ENCODE peak calls at places on chromosomes 4 and X, in six cellular contexts. One of them, this sample, is unnamed.

GRCh38 chr4:108360857-108361820 is 192.4 kb upstream of the LEF1 start:
- DNase-seq in right atrium auricular region: no peak
- DNase-seq in endothelial cell of umbilical vein: no peak
- DNase-seq in uterus: no peak
- DNase-seq in testis: no peak
- DNase-seq in mammary epithelial cell: peak; percentile 52
- DNase-seq in this sample: no peak

GRCh38 chr4:5137927-5138326 is 86.6 kb downstream of the STK32B start:
- DNase-seq in right atrium auricular region: no peak
- DNase-seq in endothelial cell of umbilical vein: no peak
- DNase-seq in uterus: no peak
- DNase-seq in testis: no peak
- DNase-seq in mammary epithelial cell: no peak
- DNase-seq in this sample: no peak

GRCh38 chr4:87313756-87314155 is 8.9 kb downstream of the HSD17B13 start:
- DNase-seq in right atrium auricular region: no peak
- DNase-seq in endothelial cell of umbilical vein: no peak
- DNase-seq in uterus: no peak
- DNase-seq in testis: no peak
- DNase-seq in mammary epithelial cell: no peak
- DNase-seq in this sample: no peak

GRCh38 chrX:139930923-139931645 is 1.8 kb downstream of the ATP11C start:
- DNase-seq in right atrium auricular region: no peak
- DNase-seq in endothelial cell of umbilical vein: peak; percentile 42
- DNase-seq in uterus: no peak
- DNase-seq in testis: peak; percentile 25
- DNase-seq in mammary epithelial cell: peak; percentile 23
- DNase-seq in this sample: peak; percentile 4

GRCh38 chr4:155999743-156000142 is 46.1 kb upstream of the CTSO start:
- DNase-seq in right atrium auricular region: no peak
- DNase-seq in endothelial cell of umbilical vein: no peak
- DNase-seq in uterus: no peak
- DNase-seq in testis: peak; percentile 63
- DNase-seq in mammary epithelial cell: no peak
- DNase-seq in this sample: peak; percentile 36

GRCh38 chrX:19512359-19512758 is 2.9 kb downstream of the MAP3K15 start:
- DNase-seq in right atrium auricular region: no peak
- DNase-seq in endothelial cell of umbilical vein: no peak
- DNase-seq in uterus: no peak
- DNase-seq in testis: no peak
- DNase-seq in mammary epithelial cell: no peak
- DNase-seq in this sample: no peak

GRCh38 chr4:39823193-39823592 is 125.3 kb downstream of the UBE2K start:
- DNase-seq in right atrium auricular region: peak; percentile 57
- DNase-seq in endothelial cell of umbilical vein: no peak
- DNase-seq in uterus: no peak
- DNase-seq in testis: no peak
- DNase-seq in mammary epithelial cell: no peak
- DNase-seq in this sample: peak; percentile 22

GRCh38 chrX:20265726-20266681 is 705 bp downstream of the RPS6KA3 start:
- DNase-seq in right atrium auricular region: no peak
- DNase-seq in endothelial cell of umbilical vein: peak; percentile 3
- DNase-seq in uterus: peak; percentile 20
- DNase-seq in testis: peak; percentile 19
- DNase-seq in mammary epithelial cell: peak; percentile 16
- DNase-seq in this sample: no peak

GRCh38 chr4:52853351-52853750 is 8.8 kb upstream of the RASL11B start:
- DNase-seq in right atrium auricular region: no peak
- DNase-seq in endothelial cell of umbilical vein: no peak
- DNase-seq in uterus: no peak
- DNase-seq in testis: no peak
- DNase-seq in mammary epithelial cell: peak; percentile 19
- DNase-seq in this sample: no peak

GRCh38 chr4:88535090-88535755 is 11.6 kb upstream of the PYURF start:
- DNase-seq in right atrium auricular region: no peak
- DNase-seq in endothelial cell of umbilical vein: no peak
- DNase-seq in uterus: no peak
- DNase-seq in testis: no peak
- DNase-seq in mammary epithelial cell: no peak
- DNase-seq in this sample: no peak

GRCh38 chr4:22014222-22014741 is 65.7 kb upstream of the KCNIP4 start:
- DNase-seq in right atrium auricular region: no peak
- DNase-seq in endothelial cell of umbilical vein: no peak
- DNase-seq in uterus: no peak
- DNase-seq in testis: no peak
- DNase-seq in mammary epithelial cell: no peak
- DNase-seq in this sample: no peak

GRCh38 chr4:88106205-88106604 is 52.2 kb downstream of the ABCG2 start:
- DNase-seq in right atrium auricular region: no peak
- DNase-seq in endothelial cell of umbilical vein: peak; percentile 90
- DNase-seq in uterus: no peak
- DNase-seq in testis: no peak
- DNase-seq in mammary epithelial cell: peak; percentile 71
- DNase-seq in this sample: no peak

GRCh38 chr4:60923075-60923474 is 277.1 kb upstream of the ADGRL3 start:
- DNase-seq in right atrium auricular region: no peak
- DNase-seq in endothelial cell of umbilical vein: no peak
- DNase-seq in uterus: no peak
- DNase-seq in testis: no peak
- DNase-seq in mammary epithelial cell: no peak
- DNase-seq in this sample: no peak

GRCh38 chr4:105140684-105141490 is 5.8 kb upstream of the TET2 start:
- DNase-seq in right atrium auricular region: no peak
- DNase-seq in endothelial cell of umbilical vein: peak; percentile 50
- DNase-seq in uterus: no peak
- DNase-seq in testis: peak; percentile 33
- DNase-seq in mammary epithelial cell: no peak
- DNase-seq in this sample: no peak

GRCh38 chr4:80912350-80912749 is 118.2 kb upstream of the BMP3 start:
- DNase-seq in right atrium auricular region: no peak
- DNase-seq in endothelial cell of umbilical vein: no peak
- DNase-seq in uterus: no peak
- DNase-seq in testis: no peak
- DNase-seq in mammary epithelial cell: no peak
- DNase-seq in this sample: no peak

GRCh38 chrX:47166126-47166525 is 21.1 kb downstream of the RBM10 start:
- DNase-seq in right atrium auricular region: no peak
- DNase-seq in endothelial cell of umbilical vein: no peak
- DNase-seq in uterus: peak; percentile 10
- DNase-seq in testis: no peak
- DNase-seq in mammary epithelial cell: no peak
- DNase-seq in this sample: no peak

GRCh38 chrX:24178441-24178840 is 28.9 kb downstream of the ZFX start:
- DNase-seq in right atrium auricular region: no peak
- DNase-seq in endothelial cell of umbilical vein: no peak
- DNase-seq in uterus: no peak
- DNase-seq in testis: no peak
- DNase-seq in mammary epithelial cell: no peak
- DNase-seq in this sample: no peak

GRCh38 chr4:150874386-150875226 is 140.5 kb downstream of the LRBA start:
- DNase-seq in right atrium auricular region: no peak
- DNase-seq in endothelial cell of umbilical vein: no peak
- DNase-seq in uterus: no peak
- DNase-seq in testis: no peak
- DNase-seq in mammary epithelial cell: peak; percentile 5
- DNase-seq in this sample: no peak

GRCh38 chrX:143934542-143934941 is 50.7 kb downstream of the UBE2NL start:
- DNase-seq in right atrium auricular region: no peak
- DNase-seq in endothelial cell of umbilical vein: no peak
- DNase-seq in uterus: no peak
- DNase-seq in testis: no peak
- DNase-seq in mammary epithelial cell: no peak
- DNase-seq in this sample: no peak

GRCh38 chrX:126929071-126929470 is 109.5 kb downstream of the PRR32 start:
- DNase-seq in right atrium auricular region: no peak
- DNase-seq in endothelial cell of umbilical vein: no peak
- DNase-seq in uterus: no peak
- DNase-seq in testis: no peak
- DNase-seq in mammary epithelial cell: no peak
- DNase-seq in this sample: no peak

DNA sequence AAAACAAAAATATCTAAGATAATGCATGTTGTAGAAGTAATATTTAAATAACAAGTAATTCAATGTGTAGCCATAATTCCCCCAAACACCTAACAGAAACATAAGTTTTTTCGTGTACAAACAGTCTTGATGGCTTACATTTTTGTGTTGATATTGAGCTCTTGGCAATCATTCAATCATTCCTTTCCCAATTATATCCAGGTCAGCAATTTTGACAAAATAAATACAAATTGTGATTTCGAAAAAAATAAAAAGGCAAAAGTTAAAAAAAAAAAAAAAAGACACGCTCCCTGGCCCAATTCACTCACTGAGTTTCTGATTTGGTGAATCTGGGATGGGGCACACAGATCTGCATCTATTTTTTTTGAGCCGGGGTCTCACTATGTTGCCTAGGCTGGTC is 187.6 kb upstream of the GPC4 start:
- DNase-seq in right atrium auricular region: no peak
- DNase-seq in endothelial cell of umbilical vein: no peak
- DNase-seq in uterus: no peak
- DNase-seq in testis: no peak
- DNase-seq in mammary epithelial cell: no peak
- DNase-seq in this sample: no peak
- H3K27me3 ChIP-seq in right atrium auricular region: no peaks in the 10 kb centered on the region
- H3K27me3 ChIP-seq in endothelial cell of umbilical vein: no peaks in the 10 kb centered on the region
- H3K27me3 ChIP-seq in uterus: no peaks in the 10 kb centered on the region
- H3K27me3 ChIP-seq in testis: no peaks in the 10 kb centered on the region
- H3K27me3 ChIP-seq in mammary epithelial cell: no peaks in the 10 kb centered on the region
- H3K27me3 ChIP-seq in this sample: no peaks in the 10 kb centered on the region

DNA sequence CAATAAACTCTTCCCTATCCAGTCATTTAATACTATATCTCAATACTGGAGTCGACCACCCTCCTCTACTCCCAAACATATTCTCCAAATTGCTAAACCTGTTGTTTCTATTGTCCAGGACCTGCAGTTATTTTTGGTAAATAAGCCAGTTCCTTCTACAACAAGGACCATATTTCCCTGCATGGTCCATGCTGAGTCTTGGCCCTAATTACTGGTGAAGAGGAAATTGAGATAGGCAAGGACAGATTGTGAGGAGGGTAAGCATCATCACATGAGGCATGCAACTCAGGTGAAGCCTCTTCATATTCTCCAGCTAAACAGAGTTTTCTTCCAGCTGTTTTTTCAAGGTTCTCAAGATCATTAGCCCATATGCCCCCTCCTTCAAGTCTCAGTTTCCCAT is 1193.6 kb downstream of the RAPGEF2 start:
- DNase-seq in right atrium auricular region: no peak
- DNase-seq in endothelial cell of umbilical vein: no peak
- DNase-seq in uterus: no peak
- DNase-seq in testis: no peak
- DNase-seq in mammary epithelial cell: no peak
- DNase-seq in this sample: no peak
- H3K4me1 ChIP-seq in right atrium auricular region: no peaks in the 10 kb centered on the region
- H3K4me1 ChIP-seq in endothelial cell of umbilical vein: no peaks in the 10 kb centered on the region
- H3K4me1 ChIP-seq in uterus: no peaks in the 10 kb centered on the region
- H3K4me1 ChIP-seq in testis: no peaks in the 10 kb centered on the region
- H3K4me1 ChIP-seq in mammary epithelial cell: no peaks in the 10 kb centered on the region
- H3K4me1 ChIP-seq in this sample: no peaks in the 10 kb centered on the region

GRCh38 chrX:39377773-39378172 is 576.5 kb downstream of the MID1IP1 start:
- DNase-seq in right atrium auricular region: no peak
- DNase-seq in endothelial cell of umbilical vein: no peak
- DNase-seq in uterus: no peak
- DNase-seq in testis: no peak
- DNase-seq in mammary epithelial cell: no peak
- DNase-seq in this sample: no peak
- H3K4me3 ChIP-seq in right atrium auricular region: no peak overlapping the region
- H3K4me3 ChIP-seq in endothelial cell of umbilical vein: no peak overlapping the region
- H3K4me3 ChIP-seq in uterus: no peak overlapping the region
- H3K4me3 ChIP-seq in testis: no peak overlapping the region
- H3K4me3 ChIP-seq in mammary epithelial cell: no peak overlapping the region
- H3K4me3 ChIP-seq in this sample: no peak overlapping the region

GRCh38 chrX:106912864-106913263 is 7.3 kb upstream of the CLDN2 start:
- DNase-seq in right atrium auricular region: no peak
- DNase-seq in endothelial cell of umbilical vein: no peak
- DNase-seq in uterus: no peak
- DNase-seq in testis: no peak
- DNase-seq in mammary epithelial cell: peak; percentile 19
- DNase-seq in this sample: no peak
- H3K27me3 ChIP-seq in right atrium auricular region: no peaks in the 10 kb centered on the region
- H3K27me3 ChIP-seq in endothelial cell of umbilical vein: no peaks in the 10 kb centered on the region
- H3K27me3 ChIP-seq in uterus: no peaks in the 10 kb centered on the region
- H3K27me3 ChIP-seq in testis: no peaks in the 10 kb centered on the region
- H3K27me3 ChIP-seq in mammary epithelial cell: no peaks in the 10 kb centered on the region
- H3K27me3 ChIP-seq in this sample: no peaks in the 10 kb centered on the region

GRCh38 chr4:48068182-48068581 is 51.6 kb downstream of the NIPAL1 start:
- DNase-seq in right atrium auricular region: no peak
- DNase-seq in endothelial cell of umbilical vein: no peak
- DNase-seq in uterus: no peak
- DNase-seq in testis: no peak
- DNase-seq in mammary epithelial cell: no peak
- DNase-seq in this sample: no peak

GRCh38 chr4:48073567-48074103 is 57.1 kb downstream of the NIPAL1 start:
- DNase-seq in right atrium auricular region: no peak
- DNase-seq in endothelial cell of umbilical vein: no peak
- DNase-seq in uterus: no peak
- DNase-seq in testis: no peak
- DNase-seq in mammary epithelial cell: no peak
- DNase-seq in this sample: no peak

GRCh38 chr4:48069026-48069425 is 52.5 kb downstream of the NIPAL1 start:
- DNase-seq in right atrium auricular region: no peak
- DNase-seq in endothelial cell of umbilical vein: no peak
- DNase-seq in uterus: no peak
- DNase-seq in testis: no peak
- DNase-seq in mammary epithelial cell: no peak
- DNase-seq in this sample: no peak

GRCh38 chr4:48074657-48075056 is 58.1 kb downstream of the NIPAL1 start:
- DNase-seq in right atrium auricular region: no peak
- DNase-seq in endothelial cell of umbilical vein: no peak
- DNase-seq in uterus: no peak
- DNase-seq in testis: no peak
- DNase-seq in mammary epithelial cell: no peak
- DNase-seq in this sample: no peak

DNA sequence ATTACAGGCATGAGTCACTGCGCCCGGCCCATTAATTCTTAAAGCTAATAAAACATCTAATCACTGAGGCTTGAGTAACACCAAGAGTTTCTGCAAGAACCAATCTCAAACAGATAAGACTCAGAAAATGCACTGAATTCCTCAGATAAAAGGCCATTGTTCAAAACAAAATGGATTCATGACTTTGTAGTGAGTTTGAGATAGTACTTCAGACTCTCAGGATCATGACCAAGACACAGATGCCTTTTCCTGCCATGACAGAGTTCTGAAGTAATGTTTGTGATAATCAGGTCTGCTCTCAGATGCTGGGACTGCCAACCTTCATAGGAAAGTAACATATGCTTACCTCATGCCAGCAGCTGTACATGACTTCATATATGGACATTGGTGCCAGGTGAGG is 54.6 kb downstream of the NIPAL1 start:
- DNase-seq in right atrium auricular region: no peak
- DNase-seq in endothelial cell of umbilical vein: no peak
- DNase-seq in uterus: no peak
- DNase-seq in testis: no peak
- DNase-seq in mammary epithelial cell: peak; percentile 25
- DNase-seq in this sample: no peak
- H3K4me1 ChIP-seq in right atrium auricular region: no peaks in the 10 kb centered on the region
- H3K4me1 ChIP-seq in endothelial cell of umbilical vein: no peaks in the 10 kb centered on the region
- H3K4me1 ChIP-seq in uterus: no peaks in the 10 kb centered on the region
- H3K4me1 ChIP-seq in testis: no peaks in the 10 kb centered on the region
- H3K4me1 ChIP-seq in mammary epithelial cell: no peaks in the 10 kb centered on the region
- H3K4me1 ChIP-seq in this sample: no peaks in the 10 kb centered on the region

GRCh38 chr4:101596786-101597185 is 193.7 kb upstream of the BANK1 start:
- DNase-seq in right atrium auricular region: no peak
- DNase-seq in endothelial cell of umbilical vein: no peak
- DNase-seq in uterus: no peak
- DNase-seq in testis: no peak
- DNase-seq in mammary epithelial cell: no peak
- DNase-seq in this sample: no peak
- H3K4me3 ChIP-seq in right atrium auricular region: no peak overlapping the region
- H3K4me3 ChIP-seq in endothelial cell of umbilical vein: no peak overlapping the region
- H3K4me3 ChIP-seq in uterus: no peak overlapping the region
- H3K4me3 ChIP-seq in testis: no peak overlapping the region
- H3K4me3 ChIP-seq in mammary epithelial cell: no peak overlapping the region
- H3K4me3 ChIP-seq in this sample: no peak overlapping the region

GRCh38 chrX:48533165-48533564 is 6.3 kb upstream of the TBC1D25 start:
- DNase-seq in right atrium auricular region: no peak
- DNase-seq in endothelial cell of umbilical vein: no peak
- DNase-seq in uterus: no peak
- DNase-seq in testis: no peak
- DNase-seq in mammary epithelial cell: no peak
- DNase-seq in this sample: no peak
- H3K27me3 ChIP-seq in right atrium auricular region: no peaks in the 10 kb centered on the region
- H3K27me3 ChIP-seq in endothelial cell of umbilical vein: no peaks in the 10 kb centered on the region
- H3K27me3 ChIP-seq in uterus: no peaks in the 10 kb centered on the region
- H3K27me3 ChIP-seq in testis: no peaks in the 10 kb centered on the region
- H3K27me3 ChIP-seq in mammary epithelial cell: no peaks in the 10 kb centered on the region
- H3K27me3 ChIP-seq in this sample: no peaks in the 10 kb centered on the region

This sample was measured in tibial nerve.